ENCODE peak calls at places on chromosomes 7 and 10, in nine cellular contexts. V is heart right ventricle, T is lung, H is tibial nerve, R is SK-N-SH, J is tibial artery, F is upper lobe of right lung, B is hepatocyte, E is endodermal cell. K is an unnamed sample.
A peak's percentile ranks its signal among the peaks of the same experiment; 100 is the strongest.

GRCh38 chr10:18214692-18215563 is 74.7 kb downstream of the CACNB2 start:
- DNase-seq in V (no peak), T (no peak), H (peak; percentile 41), R (peak; percentile 46), J (peak; percentile 53), F (no peak), B (peak; percentile 70), E (peak; percentile 84), K (peak; percentile 68)

GRCh38 chr7:145753004-145753403 is 363.6 kb upstream of the CNTNAP2 start:
- DNase-seq in V (no peak), T (no peak), H (no peak), R (no peak), J (no peak), F (no peak), B (no peak), E (no peak), K (no peak)

GRCh38 chr7:2111568-2111967 is 121.2 kb downstream of the MAD1L1 start:
- DNase-seq in V (no peak), T (no peak), H (no peak), R (no peak), J (no peak), F (no peak), B (no peak), E (no peak), K (no peak)

GRCh38 chr7:147296986-147297385 is 1180.4 kb downstream of the CNTNAP2 start:
- DNase-seq in V (no peak), T (no peak), H (no peak), R (no peak), J (no peak), F (no peak), B (no peak), E (no peak), K (no peak)

GRCh38 chr10:29712108-29712507 is 77.3 kb upstream of the SVIL start:
- DNase-seq in V (no peak), T (peak; percentile 25), H (no peak), R (no peak), J (no peak), F (no peak), B (no peak), E (peak; percentile 78), K (no peak)

GRCh38 chr7:139304517-139304916 is 36.6 kb upstream of the FMC1 start:
- DNase-seq in V (no peak), T (no peak), H (no peak), R (peak; percentile 38), J (no peak), F (no peak), B (no peak), E (no peak), K (no peak)

GRCh38 chr7:120709931-120710330 is 148.0 kb downstream of the TSPAN12 start:
- DNase-seq in V (no peak), T (no peak), H (no peak), R (no peak), J (no peak), F (no peak), B (no peak), E (no peak), K (no peak)

GRCh38 chr10:74881253-74881884 is 55.0 kb downstream of the KAT6B start:
- DNase-seq in V (no peak), T (no peak), H (no peak), R (no peak), J (no peak), F (no peak), B (no peak), E (no peak), K (no peak)

GRCh38 chr7:144534655-144535395 is 131.3 kb upstream of the NOBOX start:
- DNase-seq in V (no peak), T (no peak), H (no peak), R (no peak), J (no peak), F (no peak), B (no peak), E (no peak), K (no peak)

GRCh38 chr7:20952891-20953290 is 166.2 kb upstream of the SP8 start:
- DNase-seq in V (no peak), T (no peak), H (no peak), R (no peak), J (no peak), F (no peak), B (no peak), E (no peak), K (no peak)

GRCh38 chr10:47420305-47421056 is 36.4 kb upstream of the ZNF488 start:
- DNase-seq in V (no peak), T (no peak), H (no peak), R (no peak), J (no peak), F (no peak), B (no peak), E (no peak), K (no peak)

GRCh38 chr7:497946-498655 is 21.5 kb downstream of the PDGFA start:
- DNase-seq in V (peak; percentile 5), T (no peak), H (no peak), R (no peak), J (no peak), F (peak; percentile 16), B (no peak), E (no peak), K (peak; percentile 52)

GRCh38 chr7:39525926-39526325 is 40.3 kb upstream of the YAE1 start:
- DNase-seq in V (no peak), T (no peak), H (no peak), R (no peak), J (no peak), F (no peak), B (no peak), E (no peak), K (no peak)

GRCh38 chr10:123891147-123892011 is at the start of gene CPXM2:
- DNase-seq in V (peak; percentile 27), T (no peak), H (no peak), R (no peak), J (peak; percentile 45), F (no peak), B (peak; percentile 15), E (peak; percentile 88), K (no peak)

GRCh38 chr7:151764056-151764920 is 112.6 kb downstream of the PRKAG2 start:
- DNase-seq in V (no peak), T (no peak), H (no peak), R (no peak), J (no peak), F (peak; percentile 59), B (no peak), E (no peak), K (peak; percentile 50)

GRCh38 chr7:64992971-64993370 is 2.1 kb upstream of the ZNF117 start:
- DNase-seq in V (no peak), T (no peak), H (no peak), R (no peak), J (no peak), F (no peak), B (no peak), E (no peak), K (no peak)

GRCh38 chr7:64996305-64996704 is 5.5 kb upstream of the ZNF117 start:
- DNase-seq in V (no peak), T (no peak), H (no peak), R (no peak), J (no peak), F (no peak), B (no peak), E (no peak), K (no peak)

GRCh38 chr7:64990216-64990615 is 620 bp downstream of the ZNF117 start:
- DNase-seq in V (no peak), T (no peak), H (no peak), R (no peak), J (no peak), F (no peak), B (no peak), E (no peak), K (no peak)

GRCh38 chr7:64993901-64994300 is 3.1 kb upstream of the ZNF117 start:
- DNase-seq in V (no peak), T (no peak), H (no peak), R (no peak), J (no peak), F (no peak), B (no peak), E (no peak), K (no peak)

GRCh38 chr7:64990936-64991335 is at the start of gene ZNF117:
- DNase-seq in V (no peak), T (no peak), H (no peak), R (no peak), J (no peak), F (no peak), B (no peak), E (no peak), K (no peak)
- H3K9me3 ChIP-seq in V (peaks cover 99% of the 10 kb centered on the region), T (peaks cover 27% of the 10 kb centered on the region), H (no peaks in the 10 kb centered on the region), R (peaks cover 12% of the 10 kb centered on the region), J (no peaks in the 10 kb centered on the region), F (peaks cover 45% of the 10 kb centered on the region), B (peaks cover 37% of the 10 kb centered on the region), E (peaks cover 94% of the 10 kb centered on the region), K (peaks cover 4% of the 10 kb centered on the region)

GRCh38 chr10:70481105-70481504 is 2.5 kb downstream of the PALD1 start:
- DNase-seq in V (no peak), T (no peak), H (no peak), R (no peak), J (no peak), F (no peak), B (no peak), E (no peak), K (no peak)
- H3K4me3 ChIP-seq in V (no peak overlapping the region), T (peak overlapping the region; percentile 8), H (no peak overlapping the region), R (no peak overlapping the region), J (no peak overlapping the region), F (peak overlapping the region; percentile 56), B (no peak overlapping the region), E (no peak overlapping the region), K (no peak overlapping the region)

GRCh38 chr7:105315357-105315756 is 73.4 kb downstream of the SRPK2 start:
- DNase-seq in V (no peak), T (no peak), H (no peak), R (no peak), J (no peak), F (no peak), B (no peak), E (no peak), K (no peak)
- H3K27ac ChIP-seq in V (no peak overlapping the region), T (no peak overlapping the region), H (no peak overlapping the region), R (no peak overlapping the region), J (no peak overlapping the region), F (no peak overlapping the region), B (no peak overlapping the region), E (no peak overlapping the region), K (no peak overlapping the region)

GRCh38 chr7:158083526-158084310 is 503.9 kb downstream of the PTPRN2 start:
- DNase-seq in V (no peak), T (no peak), H (no peak), R (no peak), J (no peak), F (peak; percentile 44), B (no peak), E (no peak), K (peak; percentile 40)

GRCh38 chr7:158082761-158083160 is 504.9 kb downstream of the PTPRN2 start:
- DNase-seq in V (no peak), T (no peak), H (no peak), R (no peak), J (no peak), F (peak; percentile 33), B (no peak), E (no peak), K (no peak)

GRCh38 chr7:158084555-158084954 is 503.1 kb downstream of the PTPRN2 start:
- DNase-seq in V (no peak), T (no peak), H (no peak), R (no peak), J (no peak), F (peak; percentile 12), B (no peak), E (no peak), K (peak; percentile 35)

GRCh38 chr7:158085741-158086695 is 501.6 kb downstream of the PTPRN2 start:
- DNase-seq in V (no peak), T (no peak), H (no peak), R (peak; percentile 89), J (peak; percentile 8), F (peak; percentile 28), B (no peak), E (no peak), K (peak; percentile 20)

GRCh38 chr7:158087196-158087595 is 500.4 kb downstream of the PTPRN2 start:
- DNase-seq in V (no peak), T (no peak), H (no peak), R (no peak), J (no peak), F (no peak), B (no peak), E (no peak), K (peak; percentile 21)
- H3K9me3 ChIP-seq in V (peaks cover 16% of the 10 kb centered on the region), T (peaks cover 6% of the 10 kb centered on the region), H (no peaks in the 10 kb centered on the region), R (peaks cover 4% of the 10 kb centered on the region), J (peaks cover 3% of the 10 kb centered on the region), F (no peaks in the 10 kb centered on the region), B (no peaks in the 10 kb centered on the region), E (peaks cover 70% of the 10 kb centered on the region), K (peaks cover 2% of the 10 kb centered on the region)